ENCODE peak calls at places on chromosomes 3 and 15, in four cellular contexts. One of them, this sample, is unnamed.

GRCh38 chr3:56855856-56856538 is 54.2 kb upstream of the ARHGEF3 start:
- DNase-seq in HCT116: no peak
- DNase-seq in K562: peak; percentile 10
- DNase-seq in HepG2: peak; percentile 37
- DNase-seq in this sample: peak; percentile 75

GRCh38 chr15:100124936-100125626 is 216.7 kb downstream of the ADAMTS17 start:
- DNase-seq in HepG2: no peak
- DNase-seq in HCT116: no peak
- DNase-seq in K562: no peak
- DNase-seq in this sample: no peak

GRCh38 chr3:149377408-149378111 is at the start of gene TM4SF1:
- DNase-seq in HCT116: no peak
- DNase-seq in K562: no peak
- DNase-seq in HepG2: peak; percentile 97
- DNase-seq in this sample: no peak

GRCh38 chr3:31253782-31254181 is 278.9 kb upstream of the STT3B start:
- DNase-seq in K562: no peak
- DNase-seq in HCT116: no peak
- DNase-seq in HepG2: no peak
- DNase-seq in this sample: no peak

GRCh38 chr15:74312445-74313007 is 54.9 kb downstream of the CYP11A1 start:
- DNase-seq in K562: peak; percentile 57
- DNase-seq in HCT116: no peak
- DNase-seq in HepG2: no peak
- DNase-seq in this sample: no peak

GRCh38 chr15:56208641-56209155 is 35.0 kb downstream of the RFX7 start:
- DNase-seq in K562: no peak
- DNase-seq in HCT116: no peak
- DNase-seq in HepG2: no peak
- DNase-seq in this sample: no peak

GRCh38 chr3:161348791-161349400 is 22.4 kb downstream of the SPTSSB start:
- DNase-seq in HCT116: peak; percentile 40
- DNase-seq in HepG2: no peak
- DNase-seq in K562: no peak
- DNase-seq in this sample: no peak

GRCh38 chr3:102083469-102083868 is 234.2 kb downstream of the NFKBIZ start:
- DNase-seq in HCT116: no peak
- DNase-seq in HepG2: no peak
- DNase-seq in K562: no peak
- DNase-seq in this sample: no peak

GRCh38 chr3:157263027-157263426 is 103.1 kb upstream of the CCNL1 start:
- DNase-seq in K562: no peak
- DNase-seq in HepG2: no peak
- DNase-seq in HCT116: no peak
- DNase-seq in this sample: no peak

GRCh38 chr3:69084668-69085542 is at the start of gene ARL6IP5:
- DNase-seq in HepG2: peak; percentile 78
- DNase-seq in HCT116: peak; percentile 87
- DNase-seq in K562: peak; percentile 77
- DNase-seq in this sample: peak; percentile 43

DNA sequence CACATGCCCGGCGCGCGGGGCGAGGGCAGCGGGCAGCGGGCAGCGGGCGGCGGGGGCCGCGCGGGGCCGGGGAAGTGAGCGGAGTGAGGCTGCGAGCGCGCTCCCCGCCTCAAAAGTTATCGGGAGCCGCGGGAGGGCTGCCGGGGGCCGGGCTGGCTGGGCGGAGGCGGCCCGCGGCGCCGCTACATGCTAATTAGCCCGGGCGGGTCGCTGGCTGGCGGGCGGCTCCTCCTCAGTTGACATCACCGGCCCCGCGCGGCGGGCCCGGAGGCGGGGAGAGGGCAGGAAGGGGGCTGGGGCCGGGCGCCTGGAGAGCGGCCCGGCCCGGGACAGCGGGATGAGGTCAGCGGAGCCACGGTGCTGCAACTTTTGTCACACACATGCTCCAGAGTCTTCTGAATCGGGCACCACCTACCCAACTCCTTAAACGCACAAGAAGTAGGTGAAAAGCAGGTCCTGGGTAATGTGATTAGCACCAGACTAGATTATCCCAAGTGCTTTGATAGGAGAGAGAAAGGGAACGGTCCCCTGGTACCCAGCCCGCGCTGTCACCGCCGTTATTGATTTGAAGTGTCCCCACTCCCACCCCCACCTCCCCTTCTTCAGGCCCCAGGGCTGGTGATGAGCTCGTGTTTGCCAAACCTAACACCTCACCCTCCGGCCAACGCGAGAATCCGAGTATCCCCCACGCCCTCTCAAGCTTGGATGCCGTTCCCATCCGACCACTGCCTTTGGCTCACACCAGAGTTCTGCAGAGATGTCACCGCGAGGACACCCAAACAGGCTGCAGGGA is at the start of gene HEG1:
- DNase-seq in HCT116: no peak
- DNase-seq in K562: peak; percentile 75
- DNase-seq in HepG2: peak; percentile 55
- DNase-seq in this sample: no peak
- TF ChIP-seq FOSL1 in HCT116: no peak
- TF ChIP-seq FOSL1 in K562: no peak
- TF ChIP-seq FOSL1 in HepG2: no peak
- TF ChIP-seq FOSL1 in this sample: no peak

DNA sequence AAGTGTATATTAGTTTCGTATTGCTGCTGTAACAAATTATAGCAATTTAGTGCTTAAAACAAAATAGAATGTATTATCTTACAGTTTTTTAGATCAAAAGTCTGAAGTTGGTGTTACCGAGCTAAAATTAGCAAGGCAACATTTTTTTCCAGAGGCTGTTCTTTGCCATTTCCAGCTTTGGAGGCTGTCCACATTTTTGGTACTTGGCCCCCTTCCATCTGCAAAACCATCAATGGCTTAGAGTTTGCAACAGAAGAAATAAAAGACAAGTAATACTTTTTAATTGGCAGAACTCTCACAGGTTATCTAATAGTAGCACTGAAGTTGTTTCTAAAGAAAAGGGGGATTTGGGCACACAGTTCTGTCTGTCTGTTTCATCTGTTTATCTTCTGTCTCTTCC is 1248.5 kb downstream of the ROBO1 start:
- DNase-seq in HepG2: no peak
- DNase-seq in K562: no peak
- DNase-seq in HCT116: no peak
- DNase-seq in this sample: no peak
- TF ChIP-seq FOSL1 in HepG2: no peak
- TF ChIP-seq FOSL1 in K562: no peak
- TF ChIP-seq FOSL1 in HCT116: no peak
- TF ChIP-seq FOSL1 in this sample: no peak

GRCh38 chr3:46300461-46300789 is 53.5 kb upstream of the CCR2 start:
- DNase-seq in HCT116: no peak
- DNase-seq in HepG2: no peak
- DNase-seq in K562: no peak
- DNase-seq in this sample: no peak

GRCh38 chr3:46298871-46299607 is 54.9 kb upstream of the CCR2 start:
- DNase-seq in HepG2: no peak
- DNase-seq in HCT116: no peak
- DNase-seq in K562: no peak
- DNase-seq in this sample: no peak

GRCh38 chr3:46297658-46298423 is 55.6 kb downstream of the CCR3 start:
- DNase-seq in HepG2: no peak
- DNase-seq in K562: no peak
- DNase-seq in HCT116: no peak
- DNase-seq in this sample: no peak

GRCh38 chr3:46299608-46300460 is 54.1 kb upstream of the CCR2 start:
- DNase-seq in HepG2: no peak
- DNase-seq in HCT116: no peak
- DNase-seq in K562: no peak
- DNase-seq in this sample: no peak

DNA sequence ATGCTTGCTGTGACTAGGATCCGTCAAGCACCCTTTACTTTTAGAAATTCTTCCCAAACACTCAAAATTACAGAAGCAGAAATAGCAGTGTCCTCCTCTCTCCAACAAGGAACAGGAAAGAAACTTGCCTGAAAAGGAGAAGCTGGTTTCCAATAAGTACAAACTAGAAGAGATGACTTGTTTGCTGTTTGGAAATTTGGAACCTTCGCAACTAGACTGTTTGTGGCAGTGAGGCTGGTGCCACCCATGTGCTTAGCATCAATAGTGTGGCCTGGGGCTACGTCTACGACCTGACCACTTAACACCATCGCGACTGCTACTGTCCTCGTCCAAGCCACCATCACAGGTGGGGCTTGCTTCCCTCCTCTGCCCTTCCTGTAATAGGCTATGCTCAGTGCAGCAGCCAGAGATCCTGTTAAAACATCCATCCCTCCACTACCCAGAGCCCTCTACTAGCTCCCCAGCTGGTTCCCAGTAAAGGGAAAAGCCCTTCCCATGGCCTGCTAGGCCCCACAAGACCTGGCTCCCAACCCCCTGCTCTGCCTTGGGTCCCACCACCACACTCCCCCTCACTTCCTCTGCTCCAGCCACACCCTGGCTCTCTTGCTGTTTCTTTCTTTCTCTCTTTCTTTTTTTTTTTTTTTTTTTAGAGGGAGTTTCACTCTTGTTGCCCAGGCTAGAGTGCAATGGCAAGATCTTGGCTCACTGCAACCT is 52.6 kb upstream of the CCR2 start:
- DNase-seq in K562: no peak
- DNase-seq in HepG2: no peak
- DNase-seq in HCT116: no peak
- DNase-seq in this sample: no peak
- TF ChIP-seq FOSL1 in K562: no peak
- TF ChIP-seq FOSL1 in HepG2: no peak
- TF ChIP-seq FOSL1 in HCT116: no peak
- TF ChIP-seq FOSL1 in this sample: no peak

GRCh38 chr15:48046813-48047483 is 73.8 kb upstream of the SLC24A5 start:
- DNase-seq in HepG2: no peak
- DNase-seq in HCT116: no peak
- DNase-seq in K562: no peak
- DNase-seq in this sample: no peak

GRCh38 chr15:48049736-48050135 is 71.1 kb upstream of the SLC24A5 start:
- DNase-seq in HCT116: no peak
- DNase-seq in K562: no peak
- DNase-seq in HepG2: no peak
- DNase-seq in this sample: no peak

GRCh38 chr15:48058371-48058770 is 62.4 kb upstream of the SLC24A5 start:
- DNase-seq in K562: no peak
- DNase-seq in HCT116: no peak
- DNase-seq in HepG2: no peak
- DNase-seq in this sample: no peak

GRCh38 chr15:48052871-48053383 is 67.9 kb upstream of the SLC24A5 start:
- DNase-seq in HCT116: no peak
- DNase-seq in K562: no peak
- DNase-seq in HepG2: no peak
- DNase-seq in this sample: no peak
- TF ChIP-seq FOSL1 in HCT116: no peak
- TF ChIP-seq FOSL1 in K562: no peak
- TF ChIP-seq FOSL1 in HepG2: no peak
- TF ChIP-seq FOSL1 in this sample: no peak

DNA sequence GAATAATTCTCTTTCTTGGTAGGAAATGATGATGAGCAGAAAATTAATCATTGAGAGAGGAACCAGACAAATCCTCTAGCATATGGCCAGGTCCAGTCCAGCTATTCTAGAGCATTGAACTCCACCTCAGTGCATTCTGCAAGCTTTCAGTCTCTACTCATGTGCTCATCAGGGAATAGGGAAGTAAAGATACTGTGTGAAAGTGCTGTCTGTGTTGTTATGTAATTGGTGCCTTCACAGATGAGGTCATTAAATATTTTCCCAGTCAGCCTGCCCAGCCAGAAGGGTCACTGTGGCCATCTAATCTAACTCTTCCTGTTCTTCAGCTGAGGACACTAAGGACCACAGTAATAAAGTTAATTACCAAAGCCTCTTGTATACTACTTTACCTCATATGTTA is 28.2 kb downstream of the C3orf62 start:
- DNase-seq in HepG2: no peak
- DNase-seq in HCT116: no peak
- DNase-seq in K562: no peak
- DNase-seq in this sample: no peak
- TF ChIP-seq FOSL1 in HepG2: no peak
- TF ChIP-seq FOSL1 in HCT116: no peak
- TF ChIP-seq FOSL1 in K562: no peak
- TF ChIP-seq FOSL1 in this sample: no peak

DNA sequence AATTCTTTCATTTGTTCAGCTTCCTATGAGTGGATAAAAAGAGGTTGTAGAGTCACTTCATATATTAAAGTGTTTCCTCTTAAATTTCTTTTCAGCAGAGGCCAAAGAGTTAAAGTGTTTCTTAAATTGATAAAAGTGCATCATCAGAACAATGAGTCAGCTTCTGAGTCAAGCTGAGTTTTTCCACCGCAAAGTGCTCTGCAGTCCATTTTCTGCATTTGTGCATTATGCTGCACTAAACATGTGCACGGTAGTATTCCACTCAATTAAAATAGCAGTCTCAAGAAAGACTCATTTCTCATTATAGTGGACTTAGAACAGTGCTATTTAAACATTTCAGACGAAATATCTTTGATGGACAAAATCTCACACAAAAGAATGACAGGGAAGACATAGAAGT is 152.0 kb downstream of the ZBBX start:
- DNase-seq in HepG2: no peak
- DNase-seq in HCT116: no peak
- DNase-seq in K562: no peak
- DNase-seq in this sample: no peak
- TF ChIP-seq FOSL1 in HepG2: no peak
- TF ChIP-seq FOSL1 in HCT116: no peak
- TF ChIP-seq FOSL1 in K562: no peak
- TF ChIP-seq FOSL1 in this sample: no peak

GRCh38 chr15:79874242-79874641 is 22.6 kb downstream of the MTHFS start:
- DNase-seq in K562: no peak
- DNase-seq in HCT116: peak; percentile 35
- DNase-seq in HepG2: peak; percentile 52
- DNase-seq in this sample: no peak
- TF ChIP-seq FOSL1 in K562: peak; percentile 19
- TF ChIP-seq FOSL1 in HCT116: peak; percentile 31
- TF ChIP-seq FOSL1 in HepG2: no peak
- TF ChIP-seq FOSL1 in this sample: no peak

GRCh38 chr15:63605816-63606215 is 8.6 kb downstream of the FBXL22 start:
- DNase-seq in HepG2: no peak
- DNase-seq in K562: no peak
- DNase-seq in HCT116: no peak
- DNase-seq in this sample: no peak
- TF ChIP-seq FOSL1 in HepG2: no peak
- TF ChIP-seq FOSL1 in K562: no peak
- TF ChIP-seq FOSL1 in HCT116: no peak
- TF ChIP-seq FOSL1 in this sample: no peak

GRCh38 chr3:188749010-188749617 is 422.7 kb upstream of the TPRG1 start:
- DNase-seq in K562: peak; percentile 4
- DNase-seq in HepG2: no peak
- DNase-seq in HCT116: peak; percentile 15
- DNase-seq in this sample: no peak
- TF ChIP-seq FOSL1 in K562: no peak
- TF ChIP-seq FOSL1 in HepG2: no peak
- TF ChIP-seq FOSL1 in HCT116: no peak
- TF ChIP-seq FOSL1 in this sample: no peak

DNA sequence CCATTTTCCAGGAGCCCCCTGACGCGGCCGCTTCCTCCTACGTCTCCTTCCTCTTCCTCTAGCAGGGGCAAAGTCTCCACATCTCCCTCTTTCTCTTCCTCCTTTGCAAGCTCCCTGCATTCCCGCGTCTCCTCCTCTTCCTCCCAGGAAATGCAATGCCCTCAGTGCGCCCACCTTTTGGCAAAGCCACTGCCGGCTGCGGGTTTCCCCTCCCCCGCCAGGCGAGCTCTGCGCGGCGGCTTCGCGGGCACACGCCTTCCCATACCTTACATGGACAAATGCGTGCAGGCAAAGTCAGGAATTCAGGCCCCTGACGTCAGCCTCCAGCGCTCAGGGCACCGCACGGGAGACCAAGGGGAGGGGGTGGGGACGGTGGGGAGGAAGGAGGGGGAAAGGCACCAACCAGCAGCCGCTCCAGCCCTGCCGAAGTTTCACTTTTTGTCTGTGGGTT is 434 bp upstream of the LPP start:
- DNase-seq in HCT116: peak; percentile 75
- DNase-seq in K562: no peak
- DNase-seq in HepG2: peak; percentile 88
- DNase-seq in this sample: peak; percentile 83
- TF ChIP-seq FOSL1 in HCT116: no peak
- TF ChIP-seq FOSL1 in K562: no peak
- TF ChIP-seq FOSL1 in HepG2: no peak
- TF ChIP-seq FOSL1 in this sample: no peak